ENCODE peak calls at places on chromosomes 1 and 21, in seven cellular contexts. U is CD8-positive, alpha-beta T cell; A is neural progenitor cell; S is IMR-90; C is transverse colon; K is heart right ventricle; W is brain microvascular endothelial cell. N is an unnamed sample.

GRCh38 chr1:175818929-175819328 is 75.5 kb upstream of the TNR start:
- DNase-seq in U (no peak), A (no peak), S (no peak), C (no peak), K (no peak), W (no peak), N (no peak)

GRCh38 chr1:95730986-95731385 is 497.0 kb downstream of the RWDD3 start:
- DNase-seq in U (no peak), A (no peak), S (no peak), C (no peak), K (no peak), W (no peak), N (no peak)

GRCh38 chr1:175338447-175339135 is 146.0 kb upstream of the KIAA0040 start:
- DNase-seq in U (peak), A (peak), S (no peak), C (peak), K (no peak), W (no peak), N (no peak)

GRCh38 chr1:101918277-101918676 is 78.4 kb downstream of the OLFM3 start:
- DNase-seq in U (no peak), A (no peak), S (no peak), C (no peak), K (no peak), W (no peak), N (no peak)

GRCh38 chr1:233444484-233444883 is 117.0 kb downstream of the MAP3K21 start:
- DNase-seq in U (no peak), A (no peak), S (no peak), C (no peak), K (no peak), W (no peak), N (no peak)

GRCh38 chr1:171403396-171403795 is 81.9 kb upstream of the PRRC2C start:
- DNase-seq in U (no peak), A (no peak), S (no peak), C (no peak), K (no peak), W (peak), N (no peak)

GRCh38 chr1:119859647-119860046 is 36.7 kb downstream of the ADAM30 start:
- DNase-seq in U (no peak), A (no peak), S (peak), C (no peak), K (no peak), W (peak), N (no peak)

GRCh38 chr1:203289281-203289981 is 15.9 kb upstream of the BTG2 start:
- DNase-seq in U (peak), A (no peak), S (no peak), C (peak), K (peak), W (no peak), N (peak)

GRCh38 chr21:18142639-18143038 is 102.0 kb upstream of the CHODL start:
- DNase-seq in U (no peak), A (no peak), S (no peak), C (no peak), K (no peak), W (no peak), N (no peak)

GRCh38 chr1:173431663-173432045 is 45.5 kb upstream of the PRDX6 start:
- DNase-seq in U (no peak), A (no peak), S (peak), C (no peak), K (no peak), W (no peak), N (no peak)

GRCh38 chr1:100387644-100388350 is 35.5 kb downstream of the CDC14A start:
- DNase-seq in U (no peak), A (no peak), S (peak), C (no peak), K (no peak), W (no peak), N (no peak)
- H3K4me3 ChIP-seq in U (no peak), A (no peak), S (no peak), C (no peak), K (no peak), W (no peak), N (no peak)

GRCh38 chr1:59828160-59828559 is 13.4 kb downstream of the HOOK1 start:
- DNase-seq in U (no peak), A (no peak), S (no peak), C (no peak), K (no peak), W (no peak), N (no peak)
- H3K27ac ChIP-seq in U (no peak), A (no peak), S (no peak), C (no peak), K (no peak), W (no peak), N (no peak)

DNA sequence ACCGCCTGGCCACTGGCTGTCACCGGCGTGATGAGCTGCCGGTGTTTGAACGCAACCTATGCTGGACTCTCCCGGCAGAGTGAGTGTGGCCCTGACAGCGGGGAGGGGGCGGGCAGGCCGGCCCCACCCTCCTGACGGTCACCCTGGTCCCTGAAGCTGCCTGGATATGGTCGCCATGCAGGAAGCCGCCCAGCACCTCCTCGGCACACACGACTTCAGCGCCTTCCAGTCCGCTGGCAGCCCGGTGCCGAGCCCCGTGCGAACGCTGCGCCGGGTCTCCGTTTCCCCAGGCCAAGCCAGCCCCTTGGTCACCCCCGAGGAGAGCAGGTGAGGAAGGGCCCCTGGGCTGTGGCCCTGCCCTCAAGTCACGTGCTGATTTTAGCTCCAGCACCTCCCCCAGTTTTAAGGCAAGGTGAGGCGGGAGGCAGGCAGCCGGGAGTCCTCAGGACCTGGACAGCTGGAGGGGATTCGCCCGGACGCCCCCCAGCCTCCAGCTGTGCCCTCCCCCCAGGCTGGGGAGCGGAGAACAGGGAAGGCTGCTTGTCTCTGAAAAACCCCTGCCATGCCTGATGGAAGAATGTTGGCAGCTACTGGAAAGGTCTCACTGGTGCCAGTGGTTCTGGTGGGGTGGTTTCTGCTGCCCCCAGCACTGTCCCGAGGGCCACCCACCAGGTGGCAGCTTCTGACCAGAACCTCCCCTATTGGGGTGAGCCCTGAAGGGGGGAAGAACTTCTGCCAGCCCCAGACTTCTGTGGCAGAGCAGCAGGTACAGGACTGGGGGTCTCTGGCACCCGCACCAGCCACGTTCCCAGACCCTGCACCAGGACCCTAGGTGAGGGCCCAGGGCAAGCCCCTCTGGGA is 1.4 kb downstream of the PUSL1 start:
- DNase-seq in U (no peak), A (no peak), S (no peak), C (no peak), K (no peak), W (no peak), N (no peak)
- TF ChIP-seq CTCF in U (no peak), A (no peak), S (no peak), C (no peak), K (no peak), W (peak), N (no peak)

GRCh38 chr1:111271464-111271801 is 19.2 kb upstream of the CHIA start:
- DNase-seq in U (no peak), A (no peak), S (no peak), C (no peak), K (no peak), W (no peak), N (no peak)

GRCh38 chr1:111267801-111268508 is 22.7 kb upstream of the CHIA start:
- DNase-seq in U (no peak), A (no peak), S (no peak), C (no peak), K (no peak), W (no peak), N (no peak)

GRCh38 chr1:111272081-111272480 is 18.6 kb upstream of the CHIA start:
- DNase-seq in U (no peak), A (peak), S (no peak), C (no peak), K (no peak), W (no peak), N (no peak)

GRCh38 chr1:111269820-111270406 is 20.7 kb upstream of the CHIA start:
- DNase-seq in U (no peak), A (no peak), S (no peak), C (no peak), K (no peak), W (no peak), N (no peak)

GRCh38 chr1:111270781-111271463 is 19.7 kb upstream of the CHIA start:
- DNase-seq in U (peak), A (no peak), S (no peak), C (no peak), K (peak), W (no peak), N (no peak)
- H3K4me3 ChIP-seq in U (peak), A (no peak), S (no peak), C (no peak), K (no peak), W (no peak), N (no peak)

DNA sequence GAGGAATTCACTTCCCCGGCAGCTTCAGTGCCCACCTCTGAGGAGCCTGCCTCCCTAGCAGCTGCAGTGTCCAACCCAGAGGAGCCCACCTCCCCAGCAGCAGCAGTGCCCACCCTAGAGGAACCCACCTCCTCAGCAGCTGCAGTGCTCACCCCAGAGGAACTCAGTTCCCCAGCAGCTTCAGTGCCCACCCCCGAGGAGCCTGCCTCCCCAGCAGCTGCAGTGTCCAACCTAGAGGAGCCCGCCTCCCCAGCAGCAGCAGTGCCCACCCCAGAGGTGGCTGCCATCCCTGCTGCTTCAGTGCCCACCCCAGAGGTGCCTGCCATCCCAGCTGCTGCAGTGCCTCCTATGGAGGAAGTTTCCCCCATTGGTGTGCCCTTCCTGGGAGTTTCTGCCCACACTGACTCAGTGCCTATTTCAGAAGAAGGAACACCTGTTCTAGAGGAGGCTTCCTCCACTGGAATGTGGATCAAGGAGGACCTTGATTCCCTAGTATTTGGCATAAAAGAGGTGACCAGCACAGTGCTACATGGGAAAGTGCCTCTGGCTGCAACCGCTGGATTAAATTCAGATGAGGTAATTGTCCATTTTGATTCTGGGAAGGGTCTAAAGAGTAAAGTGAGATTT is 77.4 kb upstream of the BMP8A start:
- DNase-seq in U (no peak), A (no peak), S (no peak), C (no peak), K (no peak), W (no peak), N (no peak)
- H3K27ac ChIP-seq in U (no peak), A (peak), S (no peak), C (no peak), K (no peak), W (no peak), N (peak)

DNA sequence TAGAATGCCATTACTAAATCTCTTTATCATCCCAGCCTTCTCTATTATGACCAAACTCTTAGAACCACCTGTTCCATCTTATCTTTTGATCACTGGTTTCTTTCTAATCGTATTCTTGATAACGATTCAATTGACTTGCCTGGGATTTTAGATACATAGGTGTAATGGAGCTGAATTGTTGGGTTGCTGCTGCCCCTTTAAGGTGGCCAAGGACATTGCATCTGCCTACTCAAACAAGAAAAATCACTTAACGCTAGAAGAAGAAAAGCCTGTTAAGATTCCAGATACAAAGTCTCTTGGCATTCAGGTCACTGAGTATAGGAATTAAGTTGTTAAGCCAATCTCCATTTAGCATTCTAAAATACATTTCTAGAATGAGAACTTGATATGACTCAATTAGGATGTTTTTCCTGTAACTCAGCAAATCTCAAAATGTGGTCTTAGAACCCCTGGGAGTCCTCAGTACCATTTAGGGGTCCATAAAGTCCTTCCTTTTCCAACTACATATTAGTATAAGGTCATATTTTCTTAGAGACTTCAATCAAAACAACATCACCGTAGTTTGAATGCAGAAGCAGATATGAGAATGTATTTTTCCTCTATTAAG is 12.4 kb downstream of the NEXN start:
- DNase-seq in U (no peak), A (peak), S (peak), C (peak), K (no peak), W (peak), N (no peak)
- TF ChIP-seq CTCF in U (peak), A (peak), S (peak), C (peak), K (peak), W (peak), N (peak)